ENCODE peak calls at places on chromosomes 5 and 9, in seven cellular contexts. G, Y, Q, S, B, C and H are unnamed samples.

GRCh38 chr5:156991714-156992113 is 28.7 kb upstream of the TIMD4 start:
- DNase-seq in C (no peak), Y (no peak), S (no peak), B (no peak), G (peak; percentile 10), Q (no peak), H (no peak)

GRCh38 chr5:111859533-111860270 is 102.7 kb upstream of the NREP start:
- DNase-seq in C (no peak), S (peak; percentile 96), Q (no peak), B (peak; percentile 4), Y (no peak), G (no peak), H (no peak)

GRCh38 chr5:157519579-157520253 is 55.9 kb downstream of the ADAM19 start:
- DNase-seq in Y (no peak), G (no peak), S (no peak), C (no peak), Q (no peak), B (no peak), H (no peak)

GRCh38 chr5:129448654-129449053 is 11.4 kb upstream of the ADAMTS19 start:
- DNase-seq in B (no peak), S (no peak), Y (no peak), Q (no peak), C (no peak), G (no peak), H (no peak)

GRCh38 chr9:98530275-98530674 is 178.5 kb downstream of the GABBR2 start:
- DNase-seq in B (no peak), G (no peak), C (no peak), S (no peak), Q (no peak), Y (no peak), H (no peak)

GRCh38 chr5:61168951-61169350 is 6.7 kb upstream of the SMIM15 start:
- DNase-seq in C (no peak), Y (no peak), S (no peak), B (no peak), Q (no peak), G (no peak), H (no peak)

GRCh38 chr5:140642718-140643117 is 3.5 kb downstream of the TMCO6 start:
- DNase-seq in Q (no peak), C (no peak), S (peak; percentile 44), B (no peak), G (no peak), Y (no peak), H (no peak)

GRCh38 chr5:72355706-72356299 is 35.6 kb downstream of the PTCD2 start:
- DNase-seq in G (peak; percentile 42), B (peak; percentile 59), C (peak; percentile 7), Y (no peak), Q (no peak), S (peak; percentile 46), H (peak; percentile 70)

GRCh38 chr9:71146511-71146910 is 25.1 kb upstream of the TRPM3 start:
- DNase-seq in Q (no peak), S (no peak), B (no peak), C (no peak), Y (no peak), G (no peak), H (peak; percentile 2)

GRCh38 chr5:133372306-133373008 is 239.9 kb downstream of the FSTL4 start:
- DNase-seq in B (no peak), S (no peak), Q (no peak), G (no peak), C (peak; percentile 16), Y (no peak), H (no peak)

GRCh38 chr5:180130291-180130869 is 58.8 kb upstream of the RNF130 start:
- DNase-seq in C (no peak), S (no peak), B (no peak), G (no peak), Y (no peak), Q (no peak), H (no peak)